ENCODE peak calls at places on chromosomes 5 and 9, in five cellular contexts. O, P, K, D and N are unnamed samples.

GRCh38 chr9:25677301-25678146 is 720 bp downstream of the TUSC1 start:
- DNase-seq in O (no peak), P (peak), K (peak), D (peak), N (peak)

GRCh38 chr5:131394128-131394527 is 130.3 kb downstream of the CDC42SE2 start:
- DNase-seq in O (no peak), P (no peak), K (no peak), D (no peak), N (no peak)

GRCh38 chr9:93898026-93898425 is 57.1 kb downstream of the BARX1 start:
- DNase-seq in O (no peak), P (no peak), K (peak), D (peak), N (no peak)

GRCh38 chr9:3708751-3709150 is 182.9 kb upstream of the RFX3 start:
- DNase-seq in O (peak), P (no peak), K (peak), D (no peak), N (no peak)

GRCh38 chr9:83013261-83013610 is 49.7 kb downstream of the RASEF start:
- DNase-seq in O (no peak), P (no peak), K (no peak), D (no peak), N (no peak)

GRCh38 chr9:32524558-32525461 is 1.2 kb downstream of the RIGI start:
- DNase-seq in O (peak), P (peak), K (peak), D (peak), N (peak)

GRCh38 chr5:14281746-14282181 is 138.6 kb downstream of the TRIO start:
- DNase-seq in O (no peak), P (no peak), K (no peak), D (no peak), N (no peak)

GRCh38 chr5:96825243-96825642 is 17.5 kb upstream of the ERAP1 start:
- DNase-seq in O (no peak), P (no peak), K (no peak), D (no peak), N (no peak)

GRCh38 chr5:41748631-41749030 is 121.6 kb downstream of the OXCT1 start:
- DNase-seq in O (no peak), P (no peak), K (no peak), D (no peak), N (no peak)

GRCh38 chr5:141517902-141518610 is 29.2 kb downstream of the PCDHGC5 start:
- DNase-seq in O (no peak), P (no peak), K (no peak), D (no peak), N (no peak)

GRCh38 chr5:84303315-84303714 is 81.4 kb downstream of the EDIL3 start:
- DNase-seq in O (no peak), P (no peak), K (no peak), D (no peak), N (no peak)

GRCh38 chr5:102596113-102596512 is 97.3 kb upstream of the SLCO6A1 start:
- DNase-seq in O (no peak), P (no peak), K (no peak), D (no peak), N (no peak)

GRCh38 chr5:72452515-72453259 is 54.5 kb downstream of the ZNF366 start:
- DNase-seq in O (no peak), P (peak), K (peak), D (peak), N (no peak)

GRCh38 chr5:136309932-136310598 is 55.3 kb downstream of the TRPC7 start:
- DNase-seq in O (no peak), P (no peak), K (no peak), D (no peak), N (no peak)

GRCh38 chr9:37917315-37917731 is 13.4 kb upstream of the SLC25A51 start:
- DNase-seq in O (no peak), P (peak), K (no peak), D (no peak), N (no peak)

GRCh38 chr5:34686762-34687268 is 30.7 kb downstream of the RAI14 start:
- DNase-seq in O (no peak), P (peak), K (no peak), D (peak), N (no peak)

GRCh38 chr9:93081081-93081529 is 14.9 kb upstream of the CARD19 start:
- DNase-seq in O (no peak), P (no peak), K (no peak), D (no peak), N (no peak)

GRCh38 chr9:80285325-80285724 is 713.6 kb downstream of the TLE4 start:
- DNase-seq in O (no peak), P (no peak), K (peak), D (peak), N (peak)

GRCh38 chr9:109976328-109976702 is 196.3 kb downstream of the PALM2AKAP2 start:
- DNase-seq in O (no peak), P (no peak), K (no peak), D (no peak), N (no peak)

GRCh38 chr9:82081507-82081906 is 92.9 kb downstream of the SPATA31D1 start:
- DNase-seq in O (no peak), P (no peak), K (no peak), D (no peak), N (no peak)

GRCh38 chr5:91499943-91500531 is 116.9 kb upstream of the ARRDC3 start:
- DNase-seq in O (peak), P (no peak), K (peak), D (peak), N (peak)

GRCh38 chr5:132215329-132215728 is 12.3 kb downstream of the P4HA2 start:
- DNase-seq in O (peak), P (peak), K (peak), D (peak), N (no peak)

GRCh38 chr9:4356306-4356705 is 56.4 kb upstream of the GLIS3 start:
- DNase-seq in O (no peak), P (no peak), K (no peak), D (no peak), N (no peak)

GRCh38 chr5:13552361-13552760 is 392.1 kb downstream of the DNAH5 start:
- DNase-seq in O (no peak), P (no peak), K (no peak), D (no peak), N (no peak)

GRCh38 chr5:135355182-135355581 is 43.8 kb downstream of the MACROH2A1 start:
- DNase-seq in O (no peak), P (no peak), K (no peak), D (no peak), N (no peak)

GRCh38 chr5:107396351-107396690 is 274.4 kb downstream of the EFNA5 start:
- DNase-seq in O (no peak), P (no peak), K (no peak), D (no peak), N (no peak)

GRCh38 chr5:94407023-94407422 is 211.4 kb downstream of the KIAA0825 start:
- DNase-seq in O (no peak), P (no peak), K (no peak), D (no peak), N (no peak)

GRCh38 chr5:54769072-54769471 is 216.3 kb downstream of the ESM1 start:
- DNase-seq in O (no peak), P (no peak), K (no peak), D (peak), N (no peak)

GRCh38 chr5:72242796-72243475 is 77.1 kb downstream of the MRPS27 start:
- DNase-seq in O (no peak), P (no peak), K (no peak), D (no peak), N (no peak)

GRCh38 chr5:150517272-150518152 is 9.6 kb downstream of the NDST1 start:
- DNase-seq in O (peak), P (peak), K (peak), D (peak), N (no peak)

GRCh38 chr5:16617272-16617973 is 626 bp upstream of the RETREG1 start:
- DNase-seq in O (no peak), P (peak), K (no peak), D (no peak), N (peak)

GRCh38 chr5:167511-167910 is 23.8 kb upstream of the LRRC14B start:
- DNase-seq in O (no peak), P (peak), K (no peak), D (no peak), N (no peak)